ENCODE peak calls at places on chromosomes 6 and 20, in four cellular contexts. V is A673, B is HCT116, Q is cardiac muscle cell. A is an unnamed sample. For H3K36me3, the result is how much of the 10 kb centered on the place peaks cover.

GRCh38 chr6:133341607-133342158 is 100.5 kb downstream of the EYA4 start:
- DNase-seq in V (peak), B (no peak), Q (peak), A (no peak)

GRCh38 chr6:47865206-47865605 is 83.4 kb downstream of the OPN5 start:
- DNase-seq in V (peak), B (no peak), Q (no peak), A (no peak)

GRCh38 chr6:42388046-42388445 is 63.7 kb downstream of the TRERF1 start:
- DNase-seq in V (no peak), B (no peak), Q (no peak), A (no peak)

GRCh38 chr6:39755231-39755630 is 30.0 kb upstream of the KIF6 start:
- DNase-seq in V (no peak), B (no peak), Q (no peak), A (no peak)

GRCh38 chr6:27599859-27600532 is 127.1 kb upstream of the ZNF184 start:
- DNase-seq in V (no peak), B (no peak), Q (no peak), A (no peak)

GRCh38 chr6:155909710-155910109 is 454.1 kb upstream of the NOX3 start:
- DNase-seq in V (no peak), B (no peak), Q (no peak), A (no peak)

GRCh38 chr6:106448000-106448426 is 87.5 kb downstream of the CRYBG1 start:
- DNase-seq in V (no peak), B (no peak), Q (no peak), A (peak)

GRCh38 chr6:159836294-159837140 is 36.4 kb downstream of the PNLDC1 start:
- DNase-seq in V (no peak), B (no peak), Q (no peak), A (no peak)

GRCh38 chr6:118617350-118617957 is 33.9 kb downstream of the CEP85L start:
- DNase-seq in V (no peak), B (no peak), Q (no peak), A (no peak)

GRCh38 chr6:26272171-26272631 is 92.8 kb upstream of the BTN3A2 start:
- DNase-seq in V (peak), B (no peak), Q (peak), A (no peak)

GRCh38 chr6:401239-401993 is 9.9 kb downstream of the IRF4 start:
- DNase-seq in V (no peak), B (no peak), Q (no peak), A (no peak)

GRCh38 chr6:398558-399078 is 7.1 kb downstream of the IRF4 start:
- DNase-seq in V (no peak), B (no peak), Q (no peak), A (no peak)

GRCh38 chr6:398065-398464 is 6.5 kb downstream of the IRF4 start:
- DNase-seq in V (no peak), B (no peak), Q (no peak), A (no peak)

GRCh38 chr6:400815-401214 is 9.3 kb downstream of the IRF4 start:
- DNase-seq in V (no peak), B (no peak), Q (no peak), A (no peak)

DNA sequence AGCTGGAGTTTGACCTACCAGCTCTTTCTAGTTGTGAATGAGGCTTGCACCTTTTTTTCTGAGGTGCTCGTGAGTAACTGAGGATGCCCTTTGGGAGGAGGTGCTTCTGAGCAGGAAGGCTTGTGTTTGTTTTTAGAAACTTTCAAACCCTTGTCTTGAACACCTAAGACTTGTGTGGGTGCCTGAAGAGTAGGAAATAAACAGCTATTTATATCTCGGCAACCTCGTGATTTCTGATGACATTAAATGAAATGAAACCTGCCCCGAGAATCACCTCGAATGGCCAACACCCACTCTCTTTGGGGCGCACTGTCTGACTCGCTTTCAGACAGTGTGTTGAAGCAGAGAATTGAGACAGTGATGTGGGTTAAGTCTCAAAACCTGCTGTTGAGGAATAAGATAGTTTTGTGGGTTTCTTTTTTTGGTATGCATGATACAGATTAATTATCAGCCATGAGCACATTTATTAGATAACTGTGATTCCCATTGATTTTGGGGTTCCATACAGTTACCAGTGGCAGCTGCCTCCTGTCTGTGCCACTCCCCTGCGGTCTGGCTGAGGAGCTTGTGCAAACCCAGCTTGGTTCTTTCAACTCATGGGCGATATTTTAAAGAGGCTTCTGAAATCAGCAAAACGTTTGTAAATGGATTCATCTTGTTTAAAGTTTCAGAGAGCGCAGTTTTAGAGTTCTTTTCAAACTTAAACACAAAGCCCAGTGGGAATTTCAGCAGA is 8.4 kb downstream of the IRF4 start:
- DNase-seq in V (no peak), B (no peak), Q (no peak), A (peak)
- H3K36me3 ChIP-seq in V (under half), B (under half), Q (under half), A (under half)

GRCh38 chr20:32115196-32115767 is 5.8 kb downstream of the TM9SF4 start:
- DNase-seq in V (no peak), B (no peak), Q (no peak), A (no peak)
- H3K36me3 ChIP-seq in V (under half), B (under half), Q (under half), A (under half)

GRCh38 chr6:170363255-170363654 is 56.7 kb downstream of the FAM120B start:
- DNase-seq in V (no peak), B (no peak), Q (no peak), A (no peak)
- H3K36me3 ChIP-seq in V (under half), B (under half), Q (under half), A (under half)

GRCh38 chr20:438581-439469 is 23.5 kb downstream of the TBC1D20 start:
- DNase-seq in V (no peak), B (no peak), Q (no peak), A (peak)
- H3K36me3 ChIP-seq in V (half or more), B (under half), Q (half or more), A (under half)

DNA sequence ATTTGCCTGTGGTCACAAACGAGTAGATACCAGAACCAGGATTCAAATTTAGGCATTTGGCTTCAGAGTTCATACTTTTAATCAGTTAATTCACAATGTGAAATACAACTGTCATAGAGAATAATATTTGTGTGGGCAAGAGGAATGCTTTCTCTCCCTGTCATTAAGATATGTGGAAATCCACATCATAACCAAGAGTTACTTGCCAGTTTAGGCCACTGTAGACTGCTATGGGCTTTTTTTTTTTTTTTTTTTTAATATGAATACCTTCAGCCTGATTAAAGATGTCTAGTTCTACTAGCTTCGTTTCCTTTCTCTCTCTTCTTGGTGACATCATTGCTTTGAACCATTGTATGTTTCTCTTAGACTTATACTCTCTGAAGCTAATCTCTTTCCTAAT is 244.9 kb downstream of the ZFAND3 start:
- DNase-seq in V (no peak), B (no peak), Q (no peak), A (no peak)
- H3K36me3 ChIP-seq in V (under half), B (under half), Q (under half), A (under half)

DNA sequence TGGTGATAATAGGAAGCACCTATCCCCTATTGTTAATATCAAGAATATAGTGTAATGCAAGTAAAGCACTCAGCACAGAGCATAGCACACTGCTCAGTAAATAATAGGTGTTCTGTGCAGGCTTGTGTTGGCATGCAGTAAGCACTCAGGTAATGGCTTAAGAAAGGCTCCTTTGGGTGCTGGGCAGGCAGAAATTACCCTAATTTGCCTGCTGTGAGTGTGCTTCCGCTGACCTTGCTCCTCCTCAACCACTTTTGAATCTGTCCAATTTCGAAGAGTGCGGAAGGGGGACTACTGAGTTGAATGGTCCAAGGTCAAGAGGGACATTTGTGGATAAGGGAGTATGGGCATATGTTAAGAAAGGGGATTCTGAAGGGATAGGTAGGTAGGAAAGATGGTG is 15.4 kb downstream of the SRSF3 start:
- DNase-seq in V (no peak), B (no peak), Q (no peak), A (no peak)
- H3K36me3 ChIP-seq in V (half or more), B (under half), Q (under half), A (under half)

DNA sequence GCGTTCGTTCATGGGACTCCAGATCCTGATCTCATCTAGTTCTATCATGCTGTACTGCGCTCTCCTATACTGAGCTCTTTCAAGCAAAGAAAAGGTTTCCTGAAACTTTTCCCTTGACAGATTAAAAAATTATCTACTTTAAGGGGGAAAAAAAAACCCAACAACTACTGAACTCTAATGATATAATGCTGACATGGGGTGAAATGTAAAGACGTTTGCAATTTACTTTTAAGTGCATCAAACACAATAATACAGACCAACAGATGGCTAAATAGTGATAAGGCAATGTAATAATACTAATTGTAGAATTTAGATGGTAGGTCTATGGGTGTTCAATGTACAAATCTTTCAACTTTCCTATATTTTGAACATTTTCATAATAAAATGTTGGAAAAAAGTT is 16.4 kb downstream of the TOMM34 start:
- DNase-seq in V (no peak), B (no peak), Q (no peak), A (no peak)
- H3K36me3 ChIP-seq in V (half or more), B (under half), Q (under half), A (under half)